ENCODE peak calls at places on chromosomes 2 and 18, in six cellular contexts. K is A549, L is HCT116, Y is GM23248, R is hepatocyte, N is mammary epithelial cell. G is an unnamed sample.

GRCh38 chr18:3966985-3967856 is 487.9 kb downstream of the DLGAP1 start:
- DNase-seq in K (peak), R (peak), L (no peak), N (peak), Y (peak), G (no peak)

GRCh38 chr2:174072069-174072468 is 106.9 kb upstream of the SP3 start:
- DNase-seq in K (no peak), L (no peak), R (no peak), N (no peak), Y (no peak), G (no peak)

GRCh38 chr2:161522796-161523195 is 101.4 kb upstream of the SLC4A10 start:
- DNase-seq in R (no peak), K (no peak), L (no peak), Y (no peak), N (no peak), G (no peak)

GRCh38 chr2:237726401-237726830 is 72.2 kb upstream of the RBM44 start:
- DNase-seq in N (no peak), L (no peak), Y (peak), R (no peak), K (no peak), G (peak)

GRCh38 chr2:726158-726557 is 49.0 kb upstream of the TMEM18 start:
- DNase-seq in K (no peak), Y (no peak), L (no peak), N (no peak), R (no peak), G (no peak)

GRCh38 chr2:196487426-196487825 is 152.1 kb upstream of the CCDC150 start:
- DNase-seq in N (no peak), L (no peak), K (no peak), Y (peak), R (no peak), G (peak)

GRCh38 chr18:13392029-13392750 is 173.6 kb downstream of the LDLRAD4 start:
- DNase-seq in L (no peak), Y (no peak), N (no peak), K (no peak), R (no peak), G (peak)

GRCh38 chr2:101518470-101519172 is 43.7 kb upstream of the RFX8 start:
- DNase-seq in K (peak), N (peak), L (peak), R (peak), Y (peak), G (no peak)

GRCh38 chr2:65397122-65397521 is 35.3 kb downstream of the SPRED2 start:
- DNase-seq in R (no peak), K (no peak), L (no peak), Y (peak), N (no peak), G (peak)

GRCh38 chr2:227308784-227309183 is 16.3 kb upstream of the MFF start:
- DNase-seq in Y (peak), K (no peak), L (no peak), N (peak), R (no peak), G (no peak)

GRCh38 chr2:47065771-47066380 is 89.2 kb downstream of the STPG4 start:
- DNase-seq in R (no peak), Y (peak), N (peak), L (no peak), K (no peak), G (peak)

GRCh38 chr18:6546229-6546628 is 131.5 kb upstream of the L3MBTL4 start:
- DNase-seq in R (no peak), Y (no peak), L (no peak), K (no peak), N (peak), G (no peak)

GRCh38 chr2:171272039-171272438 is 111.3 kb upstream of the TLK1 start:
- DNase-seq in R (peak), Y (peak), K (peak), N (peak), L (peak), G (peak)

GRCh38 chr18:27995770-27996502 is 181.0 kb downstream of the CDH2 start:
- DNase-seq in N (no peak), Y (no peak), K (no peak), R (no peak), L (no peak), G (no peak)

GRCh38 chr2:85667561-85668008 is 414 bp downstream of the SFTPB start:
- DNase-seq in L (no peak), K (no peak), R (no peak), N (no peak), Y (no peak), G (no peak)

GRCh38 chr2:17303054-17303453 is 215.2 kb downstream of the RAD51AP2 start:
- DNase-seq in R (no peak), L (no peak), K (no peak), N (peak), Y (peak), G (peak)

GRCh38 chr2:181178823-181179412 is 198.5 kb downstream of the UBE2E3 start:
- DNase-seq in R (no peak), N (no peak), K (no peak), L (peak), Y (no peak), G (peak)

GRCh38 chr18:12839526-12840196 is 44.4 kb downstream of the PTPN2 start:
- DNase-seq in N (peak), Y (peak), L (no peak), K (no peak), R (no peak), G (peak)

GRCh38 chr2:98463551-98463971 is 18.9 kb downstream of the INPP4A start:
- DNase-seq in K (no peak), L (no peak), Y (no peak), N (no peak), R (no peak), G (no peak)

GRCh38 chr2:196239622-196240587 is 68.5 kb upstream of the STK17B start:
- DNase-seq in N (peak), R (no peak), Y (peak), L (peak), K (no peak), G (no peak)

GRCh38 chr2:221816566-221816965 is 244.5 kb upstream of the EPHA4 start:
- DNase-seq in L (no peak), N (peak), Y (no peak), R (no peak), K (no peak), G (no peak)

GRCh38 chr2:147327636-147328035 is 517.2 kb upstream of the ACVR2A start:
- DNase-seq in N (peak), K (no peak), R (no peak), Y (peak), L (no peak), G (no peak)

GRCh38 chr18:72407048-72407447 is 137.1 kb downstream of the CBLN2 start:
- DNase-seq in Y (no peak), R (no peak), N (no peak), L (no peak), K (no peak), G (no peak)

GRCh38 chr2:180520206-180520605 is 460.2 kb upstream of the UBE2E3 start:
- DNase-seq in L (peak), Y (peak), R (peak), K (no peak), N (peak), G (no peak)

GRCh38 chr2:16102976-16103380 is 162.6 kb downstream of the MYCN start:
- DNase-seq in N (no peak), Y (no peak), K (no peak), L (no peak), R (peak), G (no peak)

GRCh38 chr2:188983427-188984101 is 9.4 kb downstream of the COL3A1 start:
- DNase-seq in Y (peak), K (no peak), R (peak), N (no peak), L (peak), G (no peak)

GRCh38 chr2:238558456-238559099 is 131.9 kb downstream of the ASB1 start:
- DNase-seq in Y (no peak), L (no peak), R (no peak), K (no peak), N (no peak), G (peak)

DNA sequence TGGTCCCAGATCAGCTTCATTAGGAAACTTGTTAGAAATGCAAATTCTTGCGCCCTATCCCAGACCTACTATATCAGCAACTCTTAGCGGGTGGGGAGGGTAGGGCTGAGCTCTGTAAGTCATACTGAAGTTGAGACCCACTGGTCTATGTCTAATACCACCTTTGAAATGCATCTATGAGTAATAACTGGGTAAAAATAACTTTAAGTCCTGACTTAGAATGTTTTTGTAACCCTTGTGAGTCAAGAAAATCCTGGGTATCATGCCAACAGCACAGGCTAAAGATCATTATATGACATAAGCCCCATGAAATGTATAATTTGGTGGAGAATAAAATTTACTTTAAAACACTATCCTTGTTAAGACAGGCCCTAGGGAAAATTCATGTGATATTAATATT is 41.4 kb downstream of the PRKD3 start:
- DNase-seq in N (peak), Y (peak), K (no peak), R (no peak), L (no peak), G (peak)
- H3K4me2 ChIP-seq in N (no peak), Y (peak), K (no peak), R (no peak), L (no peak), G (peak)

DNA sequence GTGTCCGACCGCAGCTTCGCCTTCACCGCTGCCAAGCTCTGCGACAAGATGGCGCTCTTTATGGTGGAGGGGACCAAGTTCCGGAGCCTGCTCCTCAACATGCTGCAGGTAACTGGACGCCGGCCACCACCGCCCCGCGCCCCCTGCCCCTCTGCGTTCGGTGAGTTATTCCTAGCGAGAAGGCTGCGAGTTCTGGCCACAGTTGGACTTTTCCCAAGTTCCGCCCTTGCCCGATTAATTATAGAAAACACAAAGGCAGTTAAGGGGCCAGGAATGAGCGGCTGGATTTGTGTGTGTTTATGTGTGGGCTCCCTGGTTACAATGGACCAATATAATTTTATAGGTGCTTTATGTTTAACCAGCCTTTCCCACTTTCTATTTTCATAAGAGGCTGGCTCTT is 189.2 kb downstream of the SMAD7 start:
- DNase-seq in K (no peak), R (no peak), N (no peak), Y (no peak), L (no peak), G (no peak)
- H3K4me3 ChIP-seq in K (no peak), R (no peak), N (no peak), Y (no peak), L (no peak), G (no peak)

GRCh38 chr18:51503351-51503750 is 305.9 kb upstream of the MEX3C start:
- DNase-seq in Y (no peak), N (no peak), K (no peak), R (no peak), L (no peak), G (no peak)
- H3K4me2 ChIP-seq in Y (no peak), N (no peak), K (no peak), R (no peak), L (no peak), G (no peak)

GRCh38 chr2:112627060-112628040 is 18.4 kb upstream of the SLC20A1 start:
- DNase-seq in K (peak), N (peak), L (no peak), R (peak), Y (peak), G (no peak)
- H3K4me3 ChIP-seq in K (peak), N (peak), L (peak), R (no peak), Y (peak), G (peak)

G was measured in osteoblast.